ENCODE peak calls at places on chromosomes 2 and 18, in five cellular contexts. One of them, this sample, is unnamed.
A peak's percentile ranks its signal among the peaks of the same experiment; 100 is the strongest.

GRCh38 chr2:60678551-60678950 is 77.5 kb upstream of the PAPOLG start:
- DNase-seq in HCT116: no peak
- DNase-seq in WTC11: no peak
- DNase-seq in K562: no peak
- DNase-seq in HepG2: no peak
- DNase-seq in this sample: no peak

GRCh38 chr18:24811963-24812681 is 351.7 kb downstream of the HRH4 start:
- DNase-seq in HCT116: no peak
- DNase-seq in WTC11: no peak
- DNase-seq in K562: no peak
- DNase-seq in HepG2: no peak
- DNase-seq in this sample: no peak

GRCh38 chr2:106996136-106996769 is 110.3 kb upstream of the ST6GAL2 start:
- DNase-seq in HCT116: no peak
- DNase-seq in WTC11: no peak
- DNase-seq in K562: no peak
- DNase-seq in HepG2: no peak
- DNase-seq in this sample: no peak

GRCh38 chr2:158255257-158255656 is 153.6 kb downstream of the UPP2 start:
- DNase-seq in HCT116: no peak
- DNase-seq in WTC11: no peak
- DNase-seq in K562: no peak
- DNase-seq in HepG2: no peak
- DNase-seq in this sample: no peak

GRCh38 chr2:120820885-120821279 is 85.2 kb downstream of the GLI2 start:
- DNase-seq in HCT116: no peak
- DNase-seq in WTC11: no peak
- DNase-seq in K562: no peak
- DNase-seq in HepG2: no peak
- DNase-seq in this sample: no peak

GRCh38 chr18:45978084-45978483 is 11.0 kb upstream of the EPG5 start:
- DNase-seq in HCT116: no peak
- DNase-seq in WTC11: peak; percentile 17
- DNase-seq in K562: no peak
- DNase-seq in HepG2: no peak
- DNase-seq in this sample: no peak

GRCh38 chr18:79478484-79479113 is 82.9 kb downstream of the NFATC1 start:
- DNase-seq in HCT116: no peak
- DNase-seq in WTC11: peak; percentile 5
- DNase-seq in K562: no peak
- DNase-seq in HepG2: no peak
- DNase-seq in this sample: no peak

GRCh38 chr2:152925540-152926448 is 207.4 kb downstream of the ARL6IP6 start:
- DNase-seq in HCT116: peak; percentile 79
- DNase-seq in WTC11: peak; percentile 90
- DNase-seq in K562: peak; percentile 25
- DNase-seq in HepG2: peak; percentile 74
- DNase-seq in this sample: peak; percentile 91

GRCh38 chr2:6793371-6793770 is 72.3 kb downstream of the CMPK2 start:
- DNase-seq in HCT116: no peak
- DNase-seq in WTC11: no peak
- DNase-seq in K562: no peak
- DNase-seq in HepG2: peak; percentile 47
- DNase-seq in this sample: no peak

GRCh38 chr2:155546715-155547555 is 785.6 kb downstream of the NR4A2 start:
- DNase-seq in HCT116: no peak
- DNase-seq in WTC11: no peak
- DNase-seq in K562: no peak
- DNase-seq in HepG2: no peak
- DNase-seq in this sample: no peak

GRCh38 chr2:64359176-64359891 is 94.6 kb upstream of the LGALSL start:
- DNase-seq in HCT116: no peak
- DNase-seq in WTC11: no peak
- DNase-seq in K562: no peak
- DNase-seq in HepG2: no peak
- DNase-seq in this sample: no peak

GRCh38 chr2:239726631-239727181 is 298.4 kb downstream of the NDUFA10 start:
- DNase-seq in HCT116: no peak
- DNase-seq in WTC11: no peak
- DNase-seq in K562: no peak
- DNase-seq in HepG2: no peak
- DNase-seq in this sample: no peak

GRCh38 chr18:12640881-12641200 is 17.1 kb downstream of the SPIRE1 start:
- DNase-seq in HCT116: no peak
- DNase-seq in WTC11: no peak
- DNase-seq in K562: no peak
- DNase-seq in HepG2: no peak
- DNase-seq in this sample: peak; percentile 46

GRCh38 chr2:10917927-10918326 is 6.2 kb downstream of the KCNF1 start:
- DNase-seq in HCT116: no peak
- DNase-seq in WTC11: no peak
- DNase-seq in K562: no peak
- DNase-seq in HepG2: no peak
- DNase-seq in this sample: no peak

GRCh38 chr2:143505542-143505941 is 376.3 kb downstream of the ARHGAP15 start:
- DNase-seq in HCT116: no peak
- DNase-seq in WTC11: no peak
- DNase-seq in K562: no peak
- DNase-seq in HepG2: no peak
- DNase-seq in this sample: no peak

GRCh38 chr2:73832905-73833304 is 4.1 kb downstream of the STAMBP start:
- DNase-seq in HCT116: no peak
- DNase-seq in WTC11: no peak
- DNase-seq in K562: peak; percentile 49
- DNase-seq in HepG2: no peak
- DNase-seq in this sample: no peak

GRCh38 chr18:3151379-3152264 is 68.1 kb downstream of the MYOM1 start:
- DNase-seq in HCT116: no peak
- DNase-seq in WTC11: no peak
- DNase-seq in K562: peak; percentile 63
- DNase-seq in HepG2: peak; percentile 36
- DNase-seq in this sample: no peak

GRCh38 chr2:128797533-128797932 is 478.9 kb upstream of the HS6ST1 start:
- DNase-seq in HCT116: no peak
- DNase-seq in WTC11: no peak
- DNase-seq in K562: no peak
- DNase-seq in HepG2: no peak
- DNase-seq in this sample: no peak

GRCh38 chr18:34350778-34351177 is 126.1 kb upstream of the NOL4 start:
- DNase-seq in HCT116: no peak
- DNase-seq in WTC11: no peak
- DNase-seq in K562: no peak
- DNase-seq in HepG2: no peak
- DNase-seq in this sample: no peak

GRCh38 chr2:67574230-67574629 is 177.1 kb downstream of the ETAA1 start:
- DNase-seq in HCT116: no peak
- DNase-seq in WTC11: no peak
- DNase-seq in K562: no peak
- DNase-seq in HepG2: no peak
- DNase-seq in this sample: no peak

GRCh38 chr2:30136729-30137444 is 9.9 kb upstream of the YPEL5 start:
- DNase-seq in HCT116: no peak
- DNase-seq in WTC11: no peak
- DNase-seq in K562: no peak
- DNase-seq in HepG2: no peak
- DNase-seq in this sample: no peak

GRCh38 chr2:210938228-210938627 is 381.8 kb downstream of the CPS1 start:
- DNase-seq in HCT116: no peak
- DNase-seq in WTC11: no peak
- DNase-seq in K562: no peak
- DNase-seq in HepG2: no peak
- DNase-seq in this sample: no peak

GRCh38 chr2:226869371-226869770 is 33.5 kb downstream of the RHBDD1 start:
- DNase-seq in HCT116: no peak
- DNase-seq in WTC11: no peak
- DNase-seq in K562: no peak
- DNase-seq in HepG2: no peak
- DNase-seq in this sample: no peak

GRCh38 chr2:124081154-124081771 is 56.2 kb downstream of the CNTNAP5 start:
- DNase-seq in HCT116: no peak
- DNase-seq in WTC11: no peak
- DNase-seq in K562: no peak
- DNase-seq in HepG2: no peak
- DNase-seq in this sample: no peak

GRCh38 chr18:72460210-72460680 is 83.9 kb downstream of the CBLN2 start:
- DNase-seq in HCT116: no peak
- DNase-seq in WTC11: no peak
- DNase-seq in K562: no peak
- DNase-seq in HepG2: no peak
- DNase-seq in this sample: no peak

GRCh38 chr18:8424917-8425725 is 184.1 kb upstream of the RAB12 start:
- DNase-seq in HCT116: peak; percentile 34
- DNase-seq in WTC11: no peak
- DNase-seq in K562: no peak
- DNase-seq in HepG2: peak; percentile 13
- DNase-seq in this sample: no peak

GRCh38 chr2:69237070-69237670 is 149.9 kb downstream of the GFPT1 start:
- DNase-seq in HCT116: no peak
- DNase-seq in WTC11: no peak
- DNase-seq in K562: no peak
- DNase-seq in HepG2: no peak
- DNase-seq in this sample: no peak

GRCh38 chr2:223549215-223549614 is 52.9 kb downstream of the SCG2 start:
- DNase-seq in HCT116: peak; percentile 99
- DNase-seq in WTC11: no peak
- DNase-seq in K562: no peak
- DNase-seq in HepG2: peak; percentile 24
- DNase-seq in this sample: no peak

GRCh38 chr2:218282173-218282991 is 9.9 kb downstream of the TMBIM1 start:
- DNase-seq in HCT116: no peak
- DNase-seq in WTC11: no peak
- DNase-seq in K562: no peak
- DNase-seq in HepG2: no peak
- DNase-seq in this sample: no peak

GRCh38 chr2:42363413-42363812 is 2.4 kb upstream of the COX7A2L start:
- DNase-seq in HCT116: no peak
- DNase-seq in WTC11: no peak
- DNase-seq in K562: no peak
- DNase-seq in HepG2: no peak
- DNase-seq in this sample: no peak

GRCh38 chr2:239731422-239731821 is 293.7 kb downstream of the NDUFA10 start:
- DNase-seq in HCT116: no peak
- DNase-seq in WTC11: no peak
- DNase-seq in K562: no peak
- DNase-seq in HepG2: peak; percentile 19
- DNase-seq in this sample: no peak

DNA sequence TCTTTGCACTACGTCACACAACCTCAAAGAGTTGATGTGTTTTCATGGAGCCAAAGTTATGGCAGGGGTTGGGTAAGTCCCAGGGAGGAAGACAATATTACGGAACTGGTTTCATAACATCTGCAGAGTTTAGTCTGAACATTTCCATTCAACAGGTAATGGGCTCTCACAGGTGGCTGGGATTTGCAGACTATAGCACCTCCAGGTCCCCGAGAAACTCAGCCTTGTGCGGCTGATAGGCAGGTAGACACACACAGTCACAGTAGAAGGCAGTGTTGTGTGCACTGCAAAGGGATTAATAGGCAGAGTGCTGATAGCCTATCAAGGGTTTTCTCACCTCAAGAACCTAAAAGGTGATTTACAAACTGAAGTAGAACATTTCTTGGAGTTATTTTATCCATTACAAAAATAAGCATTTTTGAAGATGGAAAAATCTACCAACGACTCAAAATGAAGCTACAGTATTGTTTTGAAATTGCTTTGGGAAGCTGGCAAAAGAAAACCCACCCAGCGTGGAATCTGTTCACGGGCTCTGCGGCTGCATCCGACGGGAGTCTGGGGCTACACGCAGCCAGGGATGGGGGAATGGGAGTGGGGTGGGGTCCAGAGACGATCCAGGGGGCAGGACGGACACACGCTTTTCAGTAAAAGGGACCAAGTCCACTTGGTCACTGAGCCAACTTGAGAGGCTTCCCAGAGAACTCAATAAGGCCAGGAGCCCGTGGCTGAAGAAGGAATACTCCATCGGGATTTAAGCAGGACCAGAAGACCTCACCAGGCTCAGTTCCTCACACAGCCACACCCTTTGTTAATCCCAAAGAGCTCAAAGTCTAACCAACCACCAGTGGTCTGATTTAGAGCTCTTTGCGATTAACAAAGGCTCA is 82.9 kb downstream of the CHRNA1 start:
- DNase-seq in HCT116: no peak
- DNase-seq in WTC11: no peak
- DNase-seq in K562: no peak
- DNase-seq in HepG2: peak; percentile 23
- DNase-seq in this sample: no peak
- TF ChIP-seq SP1 in HCT116: no peak
- TF ChIP-seq SP1 in WTC11: no peak
- TF ChIP-seq SP1 in K562: no peak
- TF ChIP-seq SP1 in HepG2: no peak
- TF ChIP-seq SP1 in this sample: no peak

GRCh38 chr2:173164361-173164760 is 88.7 kb downstream of the MAP3K20 start:
- DNase-seq in HCT116: no peak
- DNase-seq in WTC11: no peak
- DNase-seq in K562: no peak
- DNase-seq in HepG2: no peak
- DNase-seq in this sample: no peak
- TF ChIP-seq ATF3 in HCT116: no peak
- TF ChIP-seq ATF3 in WTC11: no peak
- TF ChIP-seq ATF3 in K562: no peak
- TF ChIP-seq ATF3 in HepG2: no peak
- TF ChIP-seq ATF3 in this sample: no peak

GRCh38 chr2:112182581-112183034 is 44.4 kb downstream of the FBLN7 start:
- DNase-seq in HCT116: no peak
- DNase-seq in WTC11: no peak
- DNase-seq in K562: no peak
- DNase-seq in HepG2: no peak
- DNase-seq in this sample: no peak
- TF ChIP-seq SP1 in HCT116: no peak
- TF ChIP-seq SP1 in WTC11: no peak
- TF ChIP-seq SP1 in K562: no peak
- TF ChIP-seq SP1 in HepG2: no peak
- TF ChIP-seq SP1 in this sample: no peak

DNA sequence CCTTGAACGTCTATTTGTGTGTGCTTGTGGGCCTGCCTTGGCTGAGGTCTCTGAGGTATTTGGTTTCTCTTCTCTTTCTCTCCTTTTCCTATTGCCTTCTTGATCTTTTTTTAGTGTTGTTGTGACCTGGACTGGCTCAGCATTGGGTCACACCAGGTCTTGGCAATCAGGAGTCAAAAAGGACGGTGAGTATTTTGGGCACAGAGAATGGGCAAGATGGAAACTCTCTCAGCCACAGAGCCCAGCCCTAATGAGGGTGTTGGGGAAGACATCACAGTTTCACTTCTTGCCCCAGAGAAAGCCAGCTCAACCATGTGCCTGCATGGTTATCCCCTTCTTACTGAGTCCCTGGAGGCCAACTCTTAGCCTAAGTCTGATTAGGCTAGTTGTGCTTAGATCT is 13.7 kb upstream of the INO80C start:
- DNase-seq in HCT116: no peak
- DNase-seq in WTC11: no peak
- DNase-seq in K562: no peak
- DNase-seq in HepG2: no peak
- DNase-seq in this sample: no peak
- TF ChIP-seq ATF3 in HCT116: no peak
- TF ChIP-seq ATF3 in WTC11: no peak
- TF ChIP-seq ATF3 in K562: no peak
- TF ChIP-seq ATF3 in HepG2: no peak
- TF ChIP-seq ATF3 in this sample: no peak

GRCh38 chr2:43774617-43775016 is 778 bp downstream of the DYNC2LI1 start:
- DNase-seq in HCT116: no peak
- DNase-seq in WTC11: no peak
- DNase-seq in K562: no peak
- DNase-seq in HepG2: no peak
- DNase-seq in this sample: no peak
- TF ChIP-seq SP1 in HCT116: no peak
- TF ChIP-seq SP1 in WTC11: no peak
- TF ChIP-seq SP1 in K562: no peak
- TF ChIP-seq SP1 in HepG2: no peak
- TF ChIP-seq SP1 in this sample: no peak

This sample was measured in H1.